ENCODE peak calls at places on chromosomes 11 and 22, in six cellular contexts. F is naive thymus-derived CD8-positive, alpha-beta T cell; R is cardiac fibroblast; Q is transverse colon; U is mucosa of gallbladder; I is CD4-positive, alpha-beta T cell. V is an unnamed sample.

GRCh38 chr11:19284881-19285280 is 44.1 kb upstream of the E2F8 start:
- DNase-seq in F (no peak), R (no peak), Q (no peak), U (no peak), I (no peak), V (peak; percentile 5)

GRCh38 chr11:46290021-46290420 is 12.6 kb downstream of the CREB3L1 start:
- DNase-seq in F (no peak), R (no peak), Q (no peak), U (no peak), I (no peak), V (no peak)

GRCh38 chr11:27610946-27611345 is 89.3 kb downstream of the BDNF start:
- DNase-seq in F (no peak), R (no peak), Q (no peak), U (no peak), I (no peak), V (no peak)

GRCh38 chr11:16169946-16170345 is 186.4 kb downstream of the SOX6 start:
- DNase-seq in F (no peak), R (no peak), Q (no peak), U (no peak), I (no peak), V (no peak)

GRCh38 chr11:116837231-116838091 is at the start of gene APOA1:
- DNase-seq in F (no peak), R (no peak), Q (no peak), U (no peak), I (no peak), V (no peak)

GRCh38 chr11:3675971-3676370 is 4.8 kb upstream of the CHRNA10 start:
- DNase-seq in F (no peak), R (no peak), Q (no peak), U (no peak), I (no peak), V (no peak)

GRCh38 chr22:50672471-50673230 is at the start of gene SHANK3:
- DNase-seq in F (no peak), R (no peak), Q (no peak), U (peak; percentile 17), I (no peak), V (no peak)

GRCh38 chr22:38754247-38755154 is 1.3 kb downstream of the SUN2 start:
- DNase-seq in F (no peak), R (peak; percentile 56), Q (peak; percentile 73), U (peak; percentile 73), I (no peak), V (peak; percentile 80)

GRCh38 chr11:6737872-6738466 is 33.8 kb downstream of the OR2AG2 start:
- DNase-seq in F (peak; percentile 68), R (peak; percentile 58), Q (peak; percentile 40), U (peak; percentile 55), I (peak; percentile 54), V (peak; percentile 27)

GRCh38 chr11:67387518-67387917 is 4.3 kb upstream of the RAD9A start:
- DNase-seq in F (no peak), R (no peak), Q (no peak), U (no peak), I (no peak), V (no peak)

GRCh38 chr11:35919244-35919643 is 24.6 kb upstream of the LDLRAD3 start:
- DNase-seq in F (no peak), R (peak; percentile 76), Q (no peak), U (no peak), I (no peak), V (no peak)

GRCh38 chr11:16632295-16633200 is 105.9 kb upstream of the C11orf58 start:
- DNase-seq in F (no peak), R (peak; percentile 17), Q (no peak), U (no peak), I (no peak), V (peak; percentile 21)

GRCh38 chr11:65275906-65276305 is 14.1 kb downstream of the POLA2 start:
- DNase-seq in F (no peak), R (no peak), Q (no peak), U (no peak), I (no peak), V (no peak)

GRCh38 chr22:46961591-46962290 is 199.3 kb downstream of the TBC1D22A start:
- DNase-seq in F (no peak), R (no peak), Q (no peak), U (no peak), I (no peak), V (no peak)

GRCh38 chr11:63999349-64000025 is 13.2 kb downstream of the OTUB1 start:
- DNase-seq in F (peak; percentile 21), R (peak; percentile 34), Q (peak; percentile 50), U (peak; percentile 69), I (peak; percentile 64), V (peak; percentile 92)

GRCh38 chr22:37253164-37253660 is 9.1 kb upstream of the RAC2 start:
- DNase-seq in F (no peak), R (no peak), Q (no peak), U (no peak), I (no peak), V (no peak)

GRCh38 chr11:72058416-72059034 is 21.8 kb downstream of the NUMA1 start:
- DNase-seq in F (no peak), R (peak; percentile 52), Q (no peak), U (no peak), I (no peak), V (peak; percentile 66)

GRCh38 chr22:42912049-42912448 is 55.0 kb upstream of the ARFGAP3 start:
- DNase-seq in F (no peak), R (peak; percentile 36), Q (no peak), U (no peak), I (no peak), V (no peak)

GRCh38 chr22:19789828-19790227 is 29.2 kb downstream of the TBX1 start:
- DNase-seq in F (no peak), R (no peak), Q (no peak), U (no peak), I (no peak), V (no peak)

V was measured in trophoblast cell.